ENCODE peak calls at places on chromosomes 11 and 22, in eight cellular contexts. C is body of pancreas, A is neural progenitor cell, D is small intestine, R is adipocyte, W is HepG2, K is ascending aorta, U is mammary epithelial cell. X is an unnamed sample.
A peak's percentile ranks its signal among the peaks of the same experiment; 100 is the strongest.

GRCh38 chr11:6531267-6531752 is 34.2 kb downstream of the DNHD1 start:
- DNase-seq in C (peak; percentile 20), A (peak; percentile 59), D (peak; percentile 49), R (peak; percentile 75), W (peak; percentile 31), K (no peak), U (peak; percentile 21), X (no peak)

GRCh38 chr22:25027052-25027525 is 74.6 kb downstream of the KIAA1671 start:
- DNase-seq in C (no peak), A (no peak), D (peak; percentile 65), R (no peak), W (no peak), K (no peak), U (no peak), X (no peak)

GRCh38 chr22:44891293-44891747 is 118.5 kb downstream of the PHF21B start:
- DNase-seq in C (no peak), A (no peak), D (no peak), R (no peak), W (no peak), K (no peak), U (no peak), X (no peak)

GRCh38 chr22:37186228-37186996 is 1.6 kb downstream of the C1QTNF6 start:
- DNase-seq in C (peak; percentile 27), A (peak; percentile 61), D (peak; percentile 63), R (peak; percentile 64), W (peak; percentile 64), K (no peak), U (peak; percentile 68), X (no peak)

GRCh38 chr22:37160037-37160436 is 10.3 kb upstream of the IL2RB start:
- DNase-seq in C (no peak), A (peak; percentile 28), D (no peak), R (no peak), W (no peak), K (no peak), U (no peak), X (no peak)

GRCh38 chr11:47225552-47226137 is 10.9 kb downstream of the DDB2 start:
- DNase-seq in C (no peak), A (no peak), D (no peak), R (peak; percentile 86), W (no peak), K (no peak), U (no peak), X (no peak)

GRCh38 chr22:27377501-27377900 is 424.1 kb downstream of the MN1 start:
- DNase-seq in C (peak; percentile 86), A (no peak), D (peak; percentile 8), R (no peak), W (no peak), K (no peak), U (no peak), X (no peak)

GRCh38 chr22:23574877-23575276 is 5.2 kb downstream of the IGLL1 start:
- DNase-seq in C (no peak), A (no peak), D (no peak), R (no peak), W (no peak), K (no peak), U (no peak), X (no peak)

GRCh38 chr11:73637012-73637411 is 9.4 kb upstream of the PLEKHB1 start:
- DNase-seq in C (no peak), A (no peak), D (no peak), R (no peak), W (no peak), K (no peak), U (no peak), X (no peak)

GRCh38 chr11:17543574-17544180 is 539 bp downstream of the USH1C start:
- DNase-seq in C (no peak), A (no peak), D (peak; percentile 63), R (no peak), W (no peak), K (no peak), U (no peak), X (no peak)

GRCh38 chr11:69467646-69468045 is 13.8 kb upstream of the LINC01488 start:
- DNase-seq in C (no peak), A (no peak), D (no peak), R (no peak), W (peak; percentile 46), K (no peak), U (no peak), X (no peak)

GRCh38 chr11:79691445-79691844 is 250.6 kb upstream of the TENM4 start:
- DNase-seq in C (no peak), A (no peak), D (no peak), R (no peak), W (no peak), K (no peak), U (no peak), X (no peak)

GRCh38 chr22:38607680-38608079 is 37.7 kb upstream of the DMC1 start:
- DNase-seq in C (no peak), A (no peak), D (no peak), R (no peak), W (peak; percentile 56), K (no peak), U (no peak), X (no peak)

GRCh38 chr11:73203790-73204189 is 14.3 kb upstream of the P2RY2 start:
- DNase-seq in C (no peak), A (no peak), D (no peak), R (no peak), W (no peak), K (no peak), U (no peak), X (no peak)

GRCh38 chr11:35076201-35077100 is 62.5 kb upstream of the CD44 start:
- DNase-seq in C (no peak), A (no peak), D (no peak), R (no peak), W (no peak), K (no peak), U (no peak), X (no peak)

GRCh38 chr22:28381427-28382167 is 298.0 kb downstream of the TTC28 start:
- DNase-seq in C (no peak), A (no peak), D (no peak), R (peak; percentile 58), W (no peak), K (no peak), U (no peak), X (no peak)

GRCh38 chr11:24755260-24755839 is 258.5 kb downstream of the LUZP2 start:
- DNase-seq in C (no peak), A (no peak), D (no peak), R (no peak), W (no peak), K (no peak), U (no peak), X (no peak)

GRCh38 chr11:24759742-24760141 is 262.9 kb downstream of the LUZP2 start:
- DNase-seq in C (no peak), A (no peak), D (no peak), R (no peak), W (no peak), K (no peak), U (no peak), X (no peak)

GRCh38 chr11:24754406-24754805 is 257.6 kb downstream of the LUZP2 start:
- DNase-seq in C (no peak), A (no peak), D (no peak), R (no peak), W (no peak), K (no peak), U (no peak), X (no peak)
- H3K9me3 ChIP-seq in C (no peaks in the 10 kb centered on the region), A (no peaks in the 10 kb centered on the region), D (no peaks in the 10 kb centered on the region), R (no peaks in the 10 kb centered on the region), W (no peaks in the 10 kb centered on the region), K (no peaks in the 10 kb centered on the region), U (no peaks in the 10 kb centered on the region), X (no peaks in the 10 kb centered on the region)

DNA sequence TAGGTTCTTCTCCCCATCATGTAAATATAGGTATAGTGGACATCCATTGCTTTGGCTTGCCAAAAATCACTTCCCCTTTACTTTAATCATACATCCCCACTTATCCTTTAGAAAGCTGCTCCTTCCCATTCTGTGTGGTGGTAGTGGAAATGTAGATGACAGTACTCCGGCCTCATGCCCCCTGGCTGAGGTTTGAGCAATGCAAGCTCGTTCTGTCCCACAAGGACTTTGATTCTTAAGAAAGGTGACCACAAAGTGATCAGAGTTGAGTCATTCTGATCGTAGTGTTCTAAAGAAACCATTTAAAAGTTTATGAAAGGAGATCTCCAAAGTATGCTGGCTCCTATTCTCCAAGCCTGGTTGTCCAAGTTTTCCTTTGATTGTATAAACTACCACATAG is 10.9 kb downstream of the TUG1 start:
- DNase-seq in C (no peak), A (no peak), D (no peak), R (no peak), W (no peak), K (no peak), U (no peak), X (no peak)
- H3K9me3 ChIP-seq in C (peaks cover 20% of the 10 kb centered on the region), A (peaks cover 32% of the 10 kb centered on the region), D (no peaks in the 10 kb centered on the region), R (no peaks in the 10 kb centered on the region), W (no peaks in the 10 kb centered on the region), K (peaks cover 100% of the 10 kb centered on the region), U (peaks cover 16% of the 10 kb centered on the region), X (peaks cover 93% of the 10 kb centered on the region)

GRCh38 chr11:2345050-2345449 is 32.1 kb upstream of the CD81 start:
- DNase-seq in C (no peak), A (no peak), D (no peak), R (no peak), W (no peak), K (no peak), U (no peak), X (no peak)

GRCh38 chr11:2346014-2346413 is 31.1 kb upstream of the CD81 start:
- DNase-seq in C (no peak), A (no peak), D (no peak), R (no peak), W (no peak), K (no peak), U (no peak), X (no peak)

GRCh38 chr11:2343502-2343901 is 33.6 kb upstream of the CD81 start:
- DNase-seq in C (no peak), A (no peak), D (no peak), R (no peak), W (no peak), K (no peak), U (no peak), X (no peak)

GRCh38 chr11:2342557-2342956 is 34.6 kb upstream of the CD81 start:
- DNase-seq in C (no peak), A (no peak), D (no peak), R (no peak), W (no peak), K (no peak), U (no peak), X (no peak)

GRCh38 chr11:2342981-2343380 is 34.1 kb upstream of the CD81 start:
- DNase-seq in C (peak; percentile 28), A (no peak), D (no peak), R (no peak), W (no peak), K (no peak), U (peak; percentile 10), X (no peak)
- H3K9me3 ChIP-seq in C (no peaks in the 10 kb centered on the region), A (no peaks in the 10 kb centered on the region), D (no peaks in the 10 kb centered on the region), R (no peaks in the 10 kb centered on the region), W (no peaks in the 10 kb centered on the region), K (no peaks in the 10 kb centered on the region), U (no peaks in the 10 kb centered on the region), X (no peaks in the 10 kb centered on the region)

GRCh38 chr11:58811499-58811898 is 33.0 kb downstream of the GLYATL2 start:
- DNase-seq in C (no peak), A (no peak), D (no peak), R (no peak), W (no peak), K (no peak), U (no peak), X (no peak)

DNA sequence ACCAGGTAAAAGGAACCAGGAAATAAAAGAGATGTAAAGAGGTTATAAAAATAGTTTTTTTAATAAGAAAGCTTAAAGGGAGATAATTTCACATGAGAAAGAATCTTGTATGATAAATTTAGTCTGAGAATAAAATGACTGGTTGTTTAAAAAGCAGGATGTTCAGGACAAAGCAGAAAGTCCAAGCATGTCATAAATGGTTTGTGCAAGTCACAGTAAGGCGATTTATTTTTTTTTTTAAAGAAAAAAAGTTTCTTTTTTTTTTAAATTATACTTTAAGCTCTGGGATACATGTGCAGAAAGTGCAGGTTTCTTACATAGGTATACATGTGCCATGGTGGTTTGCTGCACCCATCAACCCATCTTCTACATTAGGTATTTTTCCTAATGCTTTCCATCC is 30.8 kb downstream of the GLYATL2 start:
- DNase-seq in C (no peak), A (peak; percentile 15), D (no peak), R (no peak), W (no peak), K (no peak), U (no peak), X (no peak)
- H3K9me3 ChIP-seq in C (peaks cover 17% of the 10 kb centered on the region), A (peaks cover 19% of the 10 kb centered on the region), D (no peaks in the 10 kb centered on the region), R (peaks cover 18% of the 10 kb centered on the region), W (peaks cover 50% of the 10 kb centered on the region), K (peaks cover 9% of the 10 kb centered on the region), U (peaks cover 23% of the 10 kb centered on the region), X (peaks cover 13% of the 10 kb centered on the region)